ENCODE peak calls at places on chromosomes 6 and 20, in six cellular contexts. A is sigmoid colon, W is ACHN, N is psoas muscle, K is T-cell, B is M059J. V is an unnamed sample.

GRCh38 chr6:17905611-17906592 is 81.5 kb downstream of the KIF13A start:
- DNase-seq in K (no peak), W (peak), B (peak), A (no peak), N (no peak), V (no peak)

GRCh38 chr6:167791036-167791779 is 35.5 kb upstream of the AFDN start:
- DNase-seq in N (no peak), A (no peak), W (no peak), B (peak), K (no peak), V (no peak)

GRCh38 chr20:38991814-38992593 is 29.9 kb downstream of the DHX35 start:
- DNase-seq in N (no peak), K (no peak), W (no peak), A (no peak), B (no peak), V (no peak)

GRCh38 chr6:44203955-44204354 is 12.8 kb upstream of the MYMX start:
- DNase-seq in N (no peak), B (peak), K (no peak), W (no peak), A (no peak), V (no peak)

GRCh38 chr20:62698231-62698630 is 10.4 kb upstream of the NTSR1 start:
- DNase-seq in W (no peak), B (no peak), K (no peak), N (no peak), A (no peak), V (no peak)

GRCh38 chr6:81939774-81940165 is 187.3 kb upstream of the TENT5A start:
- DNase-seq in W (no peak), B (peak), K (no peak), N (no peak), A (no peak), V (no peak)

GRCh38 chr6:16130932-16131387 is 2.1 kb downstream of the MYLIP start:
- DNase-seq in N (no peak), A (no peak), K (peak), B (peak), W (peak), V (peak)

GRCh38 chr20:36991708-36992107 is 40.2 kb upstream of the SAMHD1 start:
- DNase-seq in B (no peak), W (no peak), K (no peak), N (no peak), A (no peak), V (no peak)

GRCh38 chr20:38201356-38201755 is 36.3 kb upstream of the TGM2 start:
- DNase-seq in N (peak), A (peak), K (no peak), B (peak), W (peak), V (no peak)